ENCODE peak calls at places on chromosomes 3 and 15, in five cellular contexts. X is sigmoid colon, D is osteocyte, E is ovary, Y is astrocyte of the spinal cord. T is an unnamed sample.

GRCh38 chr3:37935756-37936666 is 54.6 kb upstream of the VILL start:
- DNase-seq in X (no peak), D (no peak), E (no peak), Y (peak; percentile 96), T (no peak)

GRCh38 chr15:86863226-86863915 is 783.7 kb downstream of the AGBL1 start:
- DNase-seq in X (no peak), D (no peak), E (no peak), Y (peak; percentile 73), T (no peak)

GRCh38 chr3:89108154-89108553 is 733 bp downstream of the EPHA3 start:
- DNase-seq in X (no peak), D (no peak), E (no peak), Y (no peak), T (no peak)

GRCh38 chr3:123655400-123655799 is 70.5 kb upstream of the HACD2 start:
- DNase-seq in X (peak; percentile 66), D (no peak), E (no peak), Y (no peak), T (no peak)

GRCh38 chr15:78073026-78073425 is 4.5 kb downstream of the TBC1D2B start:
- DNase-seq in X (no peak), D (no peak), E (no peak), Y (no peak), T (no peak)

GRCh38 chr3:28228623-28229022 is 12.8 kb upstream of the CMC1 start:
- DNase-seq in X (no peak), D (no peak), E (no peak), Y (no peak), T (no peak)

GRCh38 chr15:79811406-79812405 is 85.1 kb downstream of the MTHFS start:
- DNase-seq in X (peak; percentile 87), D (no peak), E (peak; percentile 87), Y (peak; percentile 28), T (no peak)

GRCh38 chr15:100314809-100315400 is 26.9 kb downstream of the ADAMTS17 start:
- DNase-seq in X (no peak), D (peak; percentile 73), E (no peak), Y (no peak), T (no peak)

GRCh38 chr3:71511037-71511436 is 72.5 kb downstream of the FOXP1 start:
- DNase-seq in X (no peak), D (no peak), E (no peak), Y (peak; percentile 99), T (no peak)

GRCh38 chr3:188695251-188695650 is 476.5 kb upstream of the TPRG1 start:
- DNase-seq in X (no peak), D (no peak), E (no peak), Y (no peak), T (no peak)

DNA sequence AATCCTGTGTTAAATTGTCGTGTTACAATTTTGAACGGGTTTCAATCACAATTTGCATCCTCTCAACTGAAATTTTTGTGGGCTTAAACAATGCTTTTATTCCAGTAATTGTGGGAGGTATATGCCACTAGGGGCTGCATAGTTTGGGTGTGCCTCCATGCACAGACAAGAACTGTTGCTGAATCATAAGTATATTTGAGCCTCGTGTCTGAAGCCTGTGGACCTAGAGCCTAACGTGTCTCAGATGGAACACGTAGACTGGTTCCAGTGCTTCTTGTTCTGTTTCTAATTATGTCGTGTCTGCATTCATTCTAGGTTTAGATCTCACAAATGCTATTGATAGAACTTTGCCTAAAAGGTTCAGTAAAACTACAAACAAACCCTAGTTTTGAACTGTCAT is 363.4 kb downstream of the RBMS3 start:
- DNase-seq in X (no peak), D (no peak), E (no peak), Y (no peak), T (no peak)
- TF ChIP-seq CTCF in X (no peak), D (no peak), E (no peak), Y (no peak), T (no peak)

DNA sequence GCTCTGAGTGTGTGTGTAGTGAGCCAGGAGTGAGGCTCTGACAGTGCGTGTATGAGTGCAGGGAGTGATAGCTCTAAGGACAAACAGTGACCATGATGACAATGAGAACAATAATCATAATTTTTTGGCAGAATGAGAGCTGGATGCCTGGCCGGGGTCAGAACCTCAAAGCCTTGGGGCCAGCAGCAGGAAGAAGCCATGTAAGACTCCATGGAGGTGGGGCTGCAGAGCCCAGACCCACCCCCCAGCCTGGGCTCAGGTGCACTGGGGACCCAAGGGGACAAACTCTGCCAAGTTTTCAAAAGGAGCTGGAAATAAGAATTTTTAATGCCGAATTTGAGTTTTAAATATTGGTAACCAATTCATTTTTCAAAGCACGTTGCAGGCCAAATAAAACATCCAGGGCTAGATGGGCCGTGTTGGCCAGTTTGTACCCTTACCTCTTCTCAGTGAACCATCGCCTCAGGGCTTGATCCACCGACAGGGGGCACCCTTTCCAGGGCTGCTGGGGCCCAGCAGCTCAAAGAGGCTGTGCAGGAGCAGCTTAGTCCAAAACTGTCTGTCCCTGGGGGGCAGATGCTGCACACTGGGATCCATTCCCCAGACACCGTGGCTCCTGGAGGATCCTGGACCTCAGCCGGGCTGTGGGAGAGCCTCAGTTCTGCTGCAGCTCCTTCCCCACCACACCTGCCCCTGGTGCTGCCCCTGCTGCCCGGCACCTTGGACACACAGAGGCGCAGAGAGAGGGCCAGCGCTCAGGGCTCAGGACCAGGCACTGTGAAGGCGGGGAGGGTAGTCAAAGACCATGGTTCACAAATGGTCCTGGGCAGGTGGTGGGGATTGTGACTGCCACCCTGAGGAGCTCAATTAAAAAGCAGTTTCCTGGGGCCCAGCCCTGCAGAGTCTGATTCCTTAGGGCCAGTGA is 86.1 kb upstream of the PRR20G start:
- DNase-seq in X (no peak), D (no peak), E (no peak), Y (no peak), T (no peak)
- TF ChIP-seq CTCF in X (no peak), D (peak; percentile 27), E (no peak), Y (peak; percentile 21), T (no peak)

DNA sequence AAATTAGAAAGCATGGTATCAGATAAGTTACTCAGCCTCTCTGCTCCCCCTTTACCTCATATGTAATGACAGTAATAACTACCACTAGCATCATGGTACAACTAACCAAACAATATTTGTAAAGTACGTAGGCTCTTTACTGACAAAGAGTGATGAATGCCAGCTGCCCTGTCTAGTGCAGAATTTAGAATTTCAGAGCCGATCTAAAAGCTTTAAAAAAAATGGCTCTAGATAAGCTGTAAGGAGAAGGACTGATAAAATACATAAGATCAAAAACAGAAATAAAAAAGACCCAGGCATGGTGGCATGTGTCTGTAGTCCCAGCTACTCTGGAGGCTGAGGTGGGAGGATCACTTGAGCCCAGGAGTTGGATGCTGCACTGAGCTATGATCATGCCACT is 424.1 kb downstream of the MAGI1 start:
- DNase-seq in X (no peak), D (no peak), E (no peak), Y (no peak), T (no peak)
- TF ChIP-seq CTCF in X (no peak), D (no peak), E (no peak), Y (no peak), T (no peak)

GRCh38 chr3:7760718-7761117 is 740.9 kb upstream of the LMCD1 start:
- DNase-seq in X (no peak), D (no peak), E (no peak), Y (no peak), T (no peak)
- TF ChIP-seq CTCF in X (no peak), D (no peak), E (no peak), Y (no peak), T (no peak)

GRCh38 chr3:157353657-157354056 is 83.0 kb upstream of the PTX3 start:
- DNase-seq in X (no peak), D (no peak), E (no peak), Y (no peak), T (no peak)

GRCh38 chr3:157354254-157354653 is 82.4 kb upstream of the PTX3 start:
- DNase-seq in X (no peak), D (no peak), E (no peak), Y (no peak), T (no peak)

GRCh38 chr3:157355276-157355675 is 81.4 kb upstream of the PTX3 start:
- DNase-seq in X (no peak), D (no peak), E (no peak), Y (no peak), T (no peak)

GRCh38 chr3:157354722-157355121 is 81.9 kb upstream of the PTX3 start:
- DNase-seq in X (no peak), D (no peak), E (no peak), Y (peak; percentile 21), T (no peak)

DNA sequence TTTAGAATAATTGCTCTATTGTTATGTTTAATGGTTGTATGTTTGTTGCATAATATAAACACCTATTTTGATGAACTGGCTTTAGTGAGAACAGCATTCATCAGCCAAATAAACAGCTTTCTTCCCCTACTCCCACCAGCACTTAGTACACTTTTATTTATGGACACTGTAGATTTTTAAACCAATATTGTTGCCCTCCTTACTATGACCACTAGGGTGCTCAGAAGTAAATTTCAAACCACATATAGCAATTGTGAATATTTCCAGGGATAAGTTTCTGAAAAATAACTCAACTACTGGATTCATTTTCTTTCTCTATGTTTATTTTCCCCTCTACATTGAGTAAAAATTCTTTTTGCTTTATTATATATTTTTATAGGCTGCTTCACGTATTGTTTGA is 84.7 kb upstream of the PTX3 start:
- DNase-seq in X (no peak), D (no peak), E (no peak), Y (no peak), T (no peak)
- TF ChIP-seq CTCF in X (no peak), D (peak; percentile 30), E (no peak), Y (peak; percentile 24), T (no peak)

GRCh38 chr3:170606675-170607074 is 20.8 kb upstream of the SLC7A14 start:
- DNase-seq in X (no peak), D (no peak), E (no peak), Y (no peak), T (no peak)
- TF ChIP-seq CTCF in X (no peak), D (no peak), E (no peak), Y (no peak), T (no peak)

GRCh38 chr3:133821767-133822638 is 16.4 kb downstream of the SRPRB start:
- DNase-seq in X (no peak), D (peak; percentile 73), E (no peak), Y (peak; percentile 71), T (no peak)
- TF ChIP-seq CTCF in X (no peak), D (peak; percentile 13), E (no peak), Y (peak; percentile 41), T (no peak)

DNA sequence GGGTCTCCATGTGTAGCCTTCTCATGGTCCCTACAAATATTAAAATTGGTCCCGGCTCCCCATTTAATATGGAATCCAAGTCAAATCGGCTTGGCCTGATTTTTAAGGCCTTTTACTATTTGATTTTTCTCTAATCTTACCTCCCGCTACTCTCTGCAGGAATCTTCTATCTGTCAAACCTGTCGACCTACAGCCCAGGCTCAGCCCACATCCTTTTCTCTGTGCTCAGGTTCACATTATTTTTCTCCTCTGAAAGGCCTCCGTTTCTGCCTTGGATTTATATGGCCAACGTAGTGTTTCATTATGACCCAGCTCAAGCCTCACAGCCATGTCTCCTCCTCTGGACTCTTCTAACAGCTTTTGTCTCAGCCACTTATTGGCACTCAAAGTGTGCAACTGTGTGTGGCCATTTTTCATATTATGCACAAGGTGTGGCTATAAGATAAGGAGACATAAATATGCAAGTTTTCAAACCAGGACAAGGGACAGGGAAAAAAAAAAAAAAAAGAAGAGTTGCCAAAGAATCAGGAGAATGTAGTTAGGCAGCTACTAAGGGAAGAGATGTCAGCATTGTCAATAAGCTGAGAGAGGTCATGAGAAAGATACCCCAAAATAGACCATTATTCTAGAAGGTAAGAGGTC is 2.1 kb upstream of the GLCE start:
- DNase-seq in X (no peak), D (no peak), E (no peak), Y (no peak), T (no peak)
- TF ChIP-seq CTCF in X (no peak), D (no peak), E (no peak), Y (no peak), T (no peak)

T was measured in natural killer cell.